ENCODE peak calls at places on chromosome 1, in four cellular contexts. O, F, N and W are unnamed samples.

GRCh38 chr1:2060535-2060934 is 10.3 kb downstream of the PRKCZ start:
- DNase-seq in O (no peak), F (no peak), N (no peak), W (no peak)

GRCh38 chr1:18407166-18408045 is 73.3 kb upstream of the KLHDC7A start:
- DNase-seq in O (no peak), F (no peak), N (no peak), W (no peak)

GRCh38 chr1:41695118-41695517 is 210.6 kb upstream of the EDN2 start:
- DNase-seq in O (no peak), F (no peak), N (no peak), W (no peak)

GRCh38 chr1:37393173-37393572 is 81.2 kb upstream of the ZC3H12A start:
- DNase-seq in O (no peak), F (no peak), N (no peak), W (no peak)

GRCh38 chr1:171793656-171794055 is 12.2 kb downstream of the METTL13 start:
- DNase-seq in O (peak; percentile 21), F (no peak), N (no peak), W (no peak)

GRCh38 chr1:78427506-78427905 is 63.3 kb upstream of the PTGFR start:
- DNase-seq in O (peak; percentile 31), F (no peak), N (no peak), W (peak; percentile 8)

GRCh38 chr1:11058595-11059165 is 1.1 kb downstream of the SRM start:
- DNase-seq in O (no peak), F (no peak), N (no peak), W (no peak)

GRCh38 chr1:184838374-184838995 is 83.8 kb upstream of the EDEM3 start:
- DNase-seq in O (peak; percentile 96), F (peak; percentile 56), N (peak; percentile 28), W (peak; percentile 91)

GRCh38 chr1:19010995-19011696 is 54.7 kb upstream of the IFFO2 start:
- DNase-seq in O (peak; percentile 95), F (peak; percentile 98), N (peak; percentile 98), W (peak; percentile 90)

GRCh38 chr1:151401125-151401788 is 1.9 kb downstream of the PSMB4 start:
- DNase-seq in O (peak; percentile 20), F (no peak), N (peak; percentile 8), W (no peak)

GRCh38 chr1:51927029-51927428 is 48.5 kb upstream of the NRDC start:
- DNase-seq in O (peak; percentile 37), F (no peak), N (no peak), W (no peak)